ENCODE peak calls at places on chromosome 14, in nine cellular contexts. G is CD8-positive, alpha-beta T cell; H is dorsolateral prefrontal cortex; M is aorta; T is neural progenitor cell; C is tibial artery; V is RWPE1; P is GM23338; S is CD4-positive, alpha-beta T cell. B is an unnamed sample.

GRCh38 chr14:41404121-41404520 is 202.6 kb upstream of the LRFN5 start:
- DNase-seq in G (no peak), H (no peak), M (no peak), T (no peak), C (no peak), V (no peak), P (peak; percentile 10), S (no peak), B (no peak)

GRCh38 chr14:22980672-22981089 is 1.7 kb downstream of the AJUBA start:
- DNase-seq in G (peak; percentile 25), H (no peak), M (peak; percentile 51), T (peak; percentile 87), C (peak; percentile 73), V (peak; percentile 88), P (peak; percentile 78), S (no peak), B (no peak)

GRCh38 chr14:60862283-60862682 is 118.6 kb downstream of the TRMT5 start:
- DNase-seq in G (no peak), H (no peak), M (no peak), T (no peak), C (peak; percentile 65), V (no peak), P (no peak), S (no peak), B (no peak)

GRCh38 chr14:65286443-65286842 is 126.1 kb upstream of the FUT8 start:
- DNase-seq in G (no peak), H (no peak), M (no peak), T (no peak), C (no peak), V (no peak), P (peak; percentile 38), S (no peak), B (no peak)

GRCh38 chr14:29548948-29549370 is 378.7 kb downstream of the PRKD1 start:
- DNase-seq in G (no peak), H (no peak), M (no peak), T (peak; percentile 69), C (no peak), V (peak; percentile 61), P (peak; percentile 76), S (no peak), B (no peak)

GRCh38 chr14:92575773-92576303 is 62.3 kb downstream of the RIN3 start:
- DNase-seq in G (no peak), H (no peak), M (no peak), T (no peak), C (peak; percentile 43), V (no peak), P (no peak), S (no peak), B (no peak)

GRCh38 chr14:95956601-95957460 is 80.2 kb downstream of the TUNAR start:
- DNase-seq in G (no peak), H (no peak), M (no peak), T (no peak), C (no peak), V (no peak), P (no peak), S (no peak), B (no peak)

GRCh38 chr14:63492391-63492790 is 50.8 kb downstream of the PPP2R5E start:
- DNase-seq in G (no peak), H (no peak), M (no peak), T (no peak), C (no peak), V (peak; percentile 88), P (no peak), S (no peak), B (no peak)

GRCh38 chr14:31084385-31084784 is 58.2 kb upstream of the STRN3 start:
- DNase-seq in G (no peak), H (no peak), M (no peak), T (peak; percentile 29), C (no peak), V (no peak), P (peak; percentile 24), S (no peak), B (no peak)

GRCh38 chr14:80456200-80456599 is 244.9 kb upstream of the DIO2 start:
- DNase-seq in G (no peak), H (no peak), M (no peak), T (no peak), C (no peak), V (no peak), P (no peak), S (no peak), B (no peak)

GRCh38 chr14:85634205-85634604 is 104.3 kb downstream of the FLRT2 start:
- DNase-seq in G (no peak), H (no peak), M (no peak), T (no peak), C (no peak), V (no peak), P (no peak), S (no peak), B (no peak)

GRCh38 chr14:36514278-36515104 is 5.5 kb downstream of the NKX2-1 start:
- DNase-seq in G (no peak), H (no peak), M (no peak), T (peak; percentile 68), C (no peak), V (no peak), P (peak; percentile 46), S (no peak), B (no peak)

GRCh38 chr14:39762576-39763401 is 330.6 kb upstream of the FBXO33 start:
- DNase-seq in G (no peak), H (no peak), M (no peak), T (no peak), C (no peak), V (no peak), P (no peak), S (no peak), B (no peak)

GRCh38 chr14:56131865-56132830 is 13.9 kb downstream of the PELI2 start:
- DNase-seq in G (no peak), H (no peak), M (no peak), T (peak; percentile 65), C (no peak), V (no peak), P (peak; percentile 24), S (no peak), B (no peak)

GRCh38 chr14:61925043-61925442 is 162.8 kb downstream of the SNAPC1 start:
- DNase-seq in G (no peak), H (no peak), M (no peak), T (peak; percentile 56), C (no peak), V (no peak), P (peak; percentile 74), S (no peak), B (no peak)

DNA sequence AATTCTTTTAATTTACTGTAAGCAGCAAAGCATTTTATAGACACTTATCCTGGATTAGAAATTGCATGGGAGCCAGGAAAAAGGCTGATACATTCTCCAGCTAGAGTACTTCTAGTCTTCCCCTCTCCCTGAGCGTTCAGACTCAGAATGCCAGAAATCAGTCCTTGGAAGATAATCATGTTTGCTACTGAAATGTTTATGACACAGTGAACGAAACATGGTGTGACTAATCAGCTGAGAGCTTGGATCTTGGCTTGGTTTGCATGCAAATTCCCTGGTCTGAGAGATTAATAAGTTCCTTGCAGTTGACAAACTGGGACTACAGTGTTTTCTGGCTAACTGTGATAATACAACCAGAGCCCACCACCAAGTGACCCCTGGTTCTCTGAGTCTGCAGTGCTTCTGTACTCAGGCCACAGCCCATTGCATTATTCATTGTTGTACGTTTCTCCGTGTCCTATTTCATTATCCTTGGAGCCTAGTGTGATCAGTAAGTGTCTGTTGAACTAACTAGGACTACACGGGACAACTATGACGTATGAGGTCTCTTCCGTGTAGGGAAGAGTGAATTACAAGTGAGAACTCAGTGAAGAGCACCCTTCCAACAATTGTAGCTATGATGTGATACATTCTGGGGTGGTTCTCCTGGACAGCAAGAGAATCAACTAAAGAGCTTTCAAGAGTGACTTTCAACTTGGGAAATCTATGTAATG is 34.6 kb upstream of the EVL start:
- DNase-seq in G (no peak), H (no peak), M (no peak), T (no peak), C (no peak), V (peak; percentile 64), P (no peak), S (no peak), B (no peak)
- H3K27ac ChIP-seq in G (no peak overlapping the region), H (peak overlapping the region; percentile 68), M (no peak overlapping the region), T (no peak overlapping the region), C (peak overlapping the region; percentile 57), V (peak overlapping the region; percentile 95), P (no peak overlapping the region), S (no peak overlapping the region), B (no peak overlapping the region)

DNA sequence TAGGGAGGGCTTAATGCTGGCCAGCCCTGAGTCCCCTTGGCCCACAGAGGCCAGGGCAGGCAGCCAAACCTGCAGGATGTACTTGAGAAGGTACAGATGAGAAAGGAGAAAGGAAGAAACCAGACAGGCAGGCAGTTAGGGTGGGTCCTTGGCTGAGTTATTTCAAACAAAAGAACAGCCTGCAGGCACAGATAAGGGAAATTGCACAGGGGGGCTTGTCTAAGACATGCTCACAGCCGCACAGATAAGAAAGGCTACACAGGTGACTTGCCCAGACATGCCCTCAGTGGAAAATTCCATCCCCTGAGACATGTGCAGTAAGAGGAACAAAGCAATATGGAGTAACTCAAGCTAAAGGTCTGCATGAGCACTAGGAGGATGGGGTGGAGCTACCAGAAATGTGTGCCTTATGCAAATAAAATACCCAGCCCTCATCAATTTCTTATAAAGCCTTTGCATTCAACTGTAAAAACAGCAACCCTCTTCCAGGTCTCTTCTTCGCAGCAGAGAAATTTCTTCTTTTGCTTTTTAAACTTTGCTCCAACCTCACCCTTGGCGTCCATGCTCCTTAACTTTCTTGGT is 158.2 kb upstream of the RGS6 start:
- DNase-seq in G (no peak), H (no peak), M (no peak), T (no peak), C (no peak), V (no peak), P (no peak), S (no peak), B (no peak)
- H3K27ac ChIP-seq in G (no peak overlapping the region), H (no peak overlapping the region), M (no peak overlapping the region), T (no peak overlapping the region), C (no peak overlapping the region), V (no peak overlapping the region), P (no peak overlapping the region), S (no peak overlapping the region), B (no peak overlapping the region)

DNA sequence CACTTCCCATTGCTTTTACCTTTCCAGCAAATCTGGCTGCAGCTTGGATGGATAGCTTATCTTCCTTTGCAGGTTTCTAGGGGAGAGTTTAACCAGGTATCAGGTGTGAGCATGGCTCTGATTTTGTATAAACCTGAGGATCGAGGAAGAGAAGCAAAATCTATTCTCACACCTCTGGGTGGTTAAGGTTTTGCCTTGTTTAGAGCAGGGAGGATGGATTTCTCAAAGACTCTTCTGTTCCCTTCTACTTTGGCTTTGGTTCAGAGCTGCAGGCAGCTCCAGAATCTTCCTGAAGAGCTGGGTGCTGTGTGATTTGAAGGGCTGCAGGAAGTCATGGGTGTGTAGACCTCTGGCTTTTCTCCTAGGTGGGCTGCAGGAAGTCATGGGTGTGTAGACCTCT is 1.7 kb downstream of the JDP2 start:
- DNase-seq in G (no peak), H (no peak), M (no peak), T (no peak), C (no peak), V (no peak), P (no peak), S (no peak), B (no peak)
- H3K27ac ChIP-seq in G (no peak overlapping the region), H (peak overlapping the region; percentile 92), M (peak overlapping the region; percentile 20), T (no peak overlapping the region), C (peak overlapping the region; percentile 56), V (peak overlapping the region; percentile 23), P (no peak overlapping the region), S (no peak overlapping the region), B (peak overlapping the region; percentile 76)

DNA sequence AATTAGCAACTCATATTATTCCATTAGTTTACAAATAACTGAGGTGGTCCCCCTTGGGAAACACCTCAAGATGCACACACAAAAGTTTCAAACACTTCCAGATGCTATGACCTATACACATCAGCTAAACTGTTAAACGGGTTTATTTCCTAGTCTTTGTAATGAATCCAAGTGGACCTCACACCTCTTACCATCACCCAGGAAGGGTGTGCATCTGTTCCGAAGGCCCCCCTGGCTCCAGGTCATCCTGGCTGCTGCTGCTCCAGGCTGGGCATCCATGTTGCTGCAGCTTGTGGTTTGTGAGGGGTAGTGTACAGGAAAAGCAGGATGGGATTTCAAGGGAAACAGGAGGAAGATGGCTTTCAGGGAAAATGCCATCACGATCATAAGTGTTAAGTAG is 6.8 kb downstream of the HNRNPC start:
- DNase-seq in G (no peak), H (no peak), M (no peak), T (no peak), C (no peak), V (no peak), P (no peak), S (no peak), B (no peak)
- H3K27ac ChIP-seq in G (no peak overlapping the region), H (no peak overlapping the region), M (no peak overlapping the region), T (peak overlapping the region; percentile 2), C (no peak overlapping the region), V (no peak overlapping the region), P (no peak overlapping the region), S (no peak overlapping the region), B (no peak overlapping the region)

B was measured in caudate nucleus.